ENCODE peak calls at places on chromosome 10, in ten cellular contexts. W, K, C, E, A, Q, Z, X, S and H are unnamed samples.

GRCh38 chr10:103564799-103565365 is 71.4 kb downstream of the NEURL1 start:
- DNase-seq in A (peak; percentile 26), W (peak; percentile 68), K (no peak), Z (no peak), S (peak; percentile 83), X (no peak), Q (no peak), E (no peak), C (peak; percentile 40), H (peak; percentile 54)

GRCh38 chr10:132536241-132536963 is 1.2 kb upstream of the INPP5A start:
- DNase-seq in X (peak; percentile 35), E (peak; percentile 2), K (no peak), W (peak; percentile 30), Q (no peak), C (peak; percentile 55), S (no peak), Z (peak; percentile 57), A (no peak), H (no peak)

GRCh38 chr10:112565434-112566053 is 118.5 kb downstream of the VTI1A start:
- DNase-seq in Z (no peak), X (no peak), C (peak; percentile 32), W (peak; percentile 49), Q (no peak), A (peak; percentile 52), K (peak; percentile 40), E (no peak), S (peak; percentile 51), H (peak; percentile 38)

GRCh38 chr10:80104066-80104926 is 25.8 kb downstream of the TMEM254 start:
- DNase-seq in W (peak; percentile 42), C (no peak), A (no peak), Z (no peak), E (no peak), X (peak; percentile 33), K (peak; percentile 94), S (no peak), Q (no peak), H (no peak)

GRCh38 chr10:101959349-101959916 is 96.5 kb downstream of the ARMH3 start:
- DNase-seq in C (no peak), S (no peak), W (no peak), Q (no peak), E (no peak), A (no peak), K (no peak), Z (no peak), X (no peak), H (peak; percentile 3)

GRCh38 chr10:21359202-21359601 is 166.3 kb downstream of the SKIDA1 start:
- DNase-seq in K (no peak), Q (no peak), A (no peak), Z (no peak), W (no peak), E (no peak), S (no peak), C (no peak), X (no peak), H (no peak)

GRCh38 chr10:72464438-72464837 is 109.7 kb upstream of the DNAJB12 start:
- DNase-seq in E (no peak), K (no peak), Q (no peak), C (no peak), X (no peak), Z (no peak), S (no peak), W (no peak), A (no peak), H (no peak)

GRCh38 chr10:101879456-101880189 is 36.0 kb upstream of the KCNIP2 start:
- DNase-seq in Q (no peak), K (no peak), S (no peak), E (no peak), X (no peak), C (no peak), Z (no peak), A (no peak), W (no peak), H (no peak)

GRCh38 chr10:75919913-75920312 is 488.5 kb downstream of the LRMDA start:
- DNase-seq in A (no peak), Z (no peak), S (no peak), X (no peak), W (no peak), E (no peak), C (no peak), Q (no peak), K (no peak), H (no peak)

GRCh38 chr10:75926763-75927162 is 495.3 kb downstream of the LRMDA start:
- DNase-seq in S (no peak), X (no peak), K (no peak), A (peak; percentile 7), Z (no peak), Q (no peak), E (no peak), C (peak; percentile 47), W (no peak), H (no peak)

GRCh38 chr10:75925999-75926398 is 494.6 kb downstream of the LRMDA start:
- DNase-seq in Q (no peak), S (no peak), K (no peak), E (no peak), Z (no peak), C (no peak), W (no peak), X (no peak), A (no peak), H (no peak)

GRCh38 chr10:75924309-75924920 is 493.0 kb downstream of the LRMDA start:
- DNase-seq in E (no peak), K (no peak), A (no peak), S (peak; percentile 14), Z (no peak), Q (no peak), X (no peak), C (no peak), W (no peak), H (peak; percentile 24)

DNA sequence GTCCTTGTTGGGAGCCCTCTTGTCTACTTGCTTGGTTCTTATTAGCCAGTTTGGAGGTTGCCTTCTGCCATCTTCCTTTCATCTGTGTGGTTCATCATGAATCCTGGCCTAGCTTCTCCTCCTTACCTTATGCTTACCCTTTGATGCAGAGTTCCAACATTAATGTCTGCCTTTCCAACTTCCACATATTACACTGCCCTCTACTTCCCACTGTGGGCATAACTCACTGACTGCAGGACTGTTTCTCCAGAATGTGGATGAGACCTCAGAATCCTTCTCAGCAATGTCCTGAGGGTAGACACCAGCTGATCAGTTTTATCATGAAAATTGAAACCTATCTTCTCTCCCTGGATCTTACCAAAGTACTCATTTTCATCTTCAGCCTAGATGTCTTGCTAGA is 491.0 kb downstream of the LRMDA start:
- DNase-seq in K (no peak), Z (no peak), W (no peak), Q (no peak), A (no peak), C (no peak), X (no peak), E (no peak), S (no peak), H (no peak)
- TF ChIP-seq CTCF in K (peak; percentile 28), Z (no peak), W (no peak), Q (no peak), A (no peak), C (peak; percentile 14), X (no peak), E (no peak), S (peak; percentile 40), H (no peak)

GRCh38 chr10:69406302-69406811 is 10.4 kb downstream of the TACR2 start:
- DNase-seq in W (no peak), K (no peak), Z (no peak), Q (no peak), E (no peak), X (peak; percentile 59), C (no peak), A (no peak), S (peak; percentile 27), H (peak; percentile 29)

GRCh38 chr10:69409176-69409495 is 7.6 kb downstream of the TACR2 start:
- DNase-seq in Z (no peak), E (no peak), K (no peak), S (no peak), Q (no peak), C (no peak), W (no peak), A (no peak), X (no peak), H (no peak)

GRCh38 chr10:69406816-69407580 is 9.7 kb downstream of the TACR2 start:
- DNase-seq in A (no peak), C (no peak), E (no peak), Q (no peak), S (no peak), X (no peak), Z (no peak), W (no peak), K (no peak), H (no peak)

GRCh38 chr10:69408318-69409175 is 8.2 kb downstream of the TACR2 start:
- DNase-seq in X (peak; percentile 96), Q (peak; percentile 89), Z (peak; percentile 97), K (peak; percentile 90), S (peak; percentile 96), A (peak; percentile 73), W (peak; percentile 95), E (peak; percentile 77), C (peak; percentile 97), H (peak; percentile 95)

DNA sequence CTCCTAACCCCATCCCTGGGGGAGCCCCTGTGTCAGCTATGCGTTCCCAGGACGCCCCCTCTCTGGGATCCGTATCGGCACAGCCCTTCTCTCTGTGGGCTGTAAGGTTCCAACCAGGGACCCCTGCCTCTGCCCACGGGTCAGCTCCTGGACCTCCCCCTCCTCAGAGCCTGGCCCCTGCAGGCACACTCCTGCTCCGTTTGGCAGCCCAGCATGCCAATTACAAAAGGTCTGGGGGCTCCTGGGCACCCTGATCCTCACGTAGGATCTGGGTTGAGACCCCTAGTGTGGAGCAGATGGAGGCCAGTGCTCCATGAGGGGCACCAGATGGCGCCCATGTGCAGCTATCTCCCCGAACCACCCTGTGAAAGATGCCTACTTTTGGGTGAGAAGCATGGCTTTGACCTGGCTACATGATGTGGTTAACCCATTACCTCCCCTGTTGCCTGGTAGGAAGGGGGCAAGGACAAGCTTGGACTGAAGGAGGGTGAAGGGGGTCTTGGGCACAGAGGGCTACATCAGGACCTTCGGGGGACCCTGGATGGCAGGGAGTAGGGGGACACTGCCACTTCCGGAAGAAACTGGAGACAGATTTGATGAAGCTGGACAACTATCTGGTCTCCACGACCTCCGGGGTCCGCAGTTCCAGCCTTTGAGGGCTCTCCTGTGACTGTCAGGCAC is 9.0 kb downstream of the TACR2 start:
- DNase-seq in W (peak; percentile 60), K (no peak), S (peak; percentile 37), X (no peak), E (no peak), C (no peak), Q (no peak), A (peak; percentile 40), Z (peak; percentile 49), H (no peak)
- TF ChIP-seq CTCF in W (peak; percentile 34), K (no peak), S (peak; percentile 73), X (no peak), E (no peak), C (no peak), Q (no peak), A (peak; percentile 66), Z (no peak), H (peak; percentile 21)

GRCh38 chr10:110020265-110020664 is 12.5 kb downstream of the ADD3 start:
- DNase-seq in Q (no peak), E (no peak), W (no peak), K (no peak), S (no peak), C (no peak), Z (no peak), X (no peak), A (no peak), H (no peak)

GRCh38 chr10:110013615-110014293 is 6.0 kb downstream of the ADD3 start:
- DNase-seq in W (no peak), S (no peak), Q (peak; percentile 23), Z (no peak), E (no peak), K (no peak), X (no peak), C (no peak), A (no peak), H (no peak)

GRCh38 chr10:110017940-110018339 is 10.2 kb downstream of the ADD3 start:
- DNase-seq in X (no peak), E (no peak), A (no peak), Q (no peak), K (no peak), S (no peak), W (no peak), C (no peak), Z (no peak), H (no peak)

GRCh38 chr10:110016957-110017514 is 9.3 kb downstream of the ADD3 start:
- DNase-seq in W (no peak), E (no peak), A (no peak), Z (no peak), C (no peak), X (no peak), K (no peak), Q (no peak), S (no peak), H (no peak)

DNA sequence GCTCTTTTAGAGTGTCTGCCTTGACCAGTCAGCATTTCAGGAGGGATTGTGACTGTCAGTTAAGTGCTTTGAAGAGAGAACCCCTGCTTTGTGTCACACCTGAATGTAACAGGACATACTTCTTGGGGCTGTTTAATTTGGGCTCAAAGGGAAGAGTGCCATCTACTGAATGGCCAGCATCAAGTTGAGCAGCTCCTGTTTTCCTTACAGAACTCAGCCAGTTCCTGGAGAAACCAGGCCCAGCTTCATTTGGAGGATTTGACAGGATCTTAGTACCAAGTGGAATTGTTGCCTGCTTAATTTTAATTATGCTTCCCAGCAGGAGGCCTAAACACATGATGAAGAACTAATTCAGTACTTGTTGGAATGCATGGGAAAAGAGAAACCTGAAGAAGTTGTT is 8.3 kb downstream of the ADD3 start:
- DNase-seq in W (no peak), E (no peak), Z (no peak), S (no peak), X (no peak), Q (no peak), K (no peak), A (no peak), C (no peak), H (no peak)
- TF ChIP-seq CTCF in W (peak; percentile 28), E (no peak), Z (no peak), S (peak; percentile 54), X (peak; percentile 30), Q (peak; percentile 35), K (peak; percentile 41), A (peak; percentile 19), C (peak; percentile 20), H (no peak)

DNA sequence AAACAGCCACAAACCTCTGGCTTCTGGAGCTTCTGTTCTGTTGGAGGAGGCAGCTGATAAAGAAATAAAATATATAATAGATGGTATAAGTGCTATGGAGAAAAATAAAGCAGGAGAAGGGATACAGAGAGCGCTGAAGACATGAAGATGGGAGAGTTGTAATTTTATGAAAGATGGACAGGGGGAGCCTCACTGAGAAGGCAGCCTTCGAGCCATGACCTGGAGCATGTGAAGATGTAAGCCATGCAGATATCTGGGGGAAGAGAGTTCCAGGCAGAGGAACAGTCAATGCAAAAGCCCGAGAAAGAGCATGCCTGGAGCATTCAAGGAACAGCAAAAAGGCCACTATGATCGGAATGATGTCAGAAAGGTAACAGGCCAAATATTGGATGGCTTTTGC is 187.5 kb downstream of the KIAA1217 start:
- DNase-seq in K (no peak), E (no peak), W (no peak), Q (no peak), S (no peak), X (no peak), Z (no peak), A (no peak), C (no peak), H (no peak)
- TF ChIP-seq CTCF in K (peak; percentile 16), E (no peak), W (peak; percentile 11), Q (no peak), S (no peak), X (no peak), Z (no peak), A (no peak), C (no peak), H (no peak)